ENCODE peak calls at places on chromosomes 16 and 17, in six cellular contexts. One of them, this sample, is unnamed.

GRCh38 chr17:81884520-81884919 is 6.9 kb downstream of the ALYREF start:
- DNase-seq in B cell: no peak
- DNase-seq in amygdala: no peak
- DNase-seq in neural progenitor cell: no peak
- DNase-seq in stimulated activated CD4-positive, alpha-beta T cell treated with anti-CD3 and anti-CD28 coated beads, Interleukin-1b, Interleukin-23, amount 100 ng/mL, for 1 hour: no peak
- DNase-seq in kidney glomerular epithelial cell: no peak
- DNase-seq in this sample: no peak

GRCh38 chr17:30165960-30166359 is 49.3 kb downstream of the NSRP1 start:
- DNase-seq in B cell: peak
- DNase-seq in amygdala: no peak
- DNase-seq in neural progenitor cell: no peak
- DNase-seq in stimulated activated CD4-positive, alpha-beta T cell treated with anti-CD3 and anti-CD28 coated beads, Interleukin-1b, Interleukin-23, amount 100 ng/mL, for 1 hour: no peak
- DNase-seq in kidney glomerular epithelial cell: no peak
- DNase-seq in this sample: no peak

GRCh38 chr17:80682372-80682771 is 137.7 kb downstream of the RPTOR start:
- DNase-seq in B cell: no peak
- DNase-seq in amygdala: no peak
- DNase-seq in neural progenitor cell: no peak
- DNase-seq in stimulated activated CD4-positive, alpha-beta T cell treated with anti-CD3 and anti-CD28 coated beads, Interleukin-1b, Interleukin-23, amount 100 ng/mL, for 1 hour: no peak
- DNase-seq in kidney glomerular epithelial cell: no peak
- DNase-seq in this sample: no peak

GRCh38 chr16:56247018-56247417 is 55.7 kb downstream of the GNAO1 start:
- DNase-seq in B cell: no peak
- DNase-seq in amygdala: no peak
- DNase-seq in neural progenitor cell: no peak
- DNase-seq in stimulated activated CD4-positive, alpha-beta T cell treated with anti-CD3 and anti-CD28 coated beads, Interleukin-1b, Interleukin-23, amount 100 ng/mL, for 1 hour: no peak
- DNase-seq in kidney glomerular epithelial cell: no peak
- DNase-seq in this sample: no peak

GRCh38 chr16:48958681-48959080 is 323.0 kb downstream of the CBLN1 start:
- DNase-seq in B cell: no peak
- DNase-seq in amygdala: no peak
- DNase-seq in neural progenitor cell: no peak
- DNase-seq in stimulated activated CD4-positive, alpha-beta T cell treated with anti-CD3 and anti-CD28 coated beads, Interleukin-1b, Interleukin-23, amount 100 ng/mL, for 1 hour: no peak
- DNase-seq in kidney glomerular epithelial cell: no peak
- DNase-seq in this sample: no peak

GRCh38 chr16:66335704-66336329 is 30.7 kb upstream of the CDH5 start:
- DNase-seq in B cell: no peak
- DNase-seq in amygdala: peak
- DNase-seq in neural progenitor cell: no peak
- DNase-seq in stimulated activated CD4-positive, alpha-beta T cell treated with anti-CD3 and anti-CD28 coated beads, Interleukin-1b, Interleukin-23, amount 100 ng/mL, for 1 hour: no peak
- DNase-seq in kidney glomerular epithelial cell: no peak
- DNase-seq in this sample: no peak

GRCh38 chr17:78342438-78343098 is 17.3 kb downstream of the SOCS3 start:
- DNase-seq in B cell: no peak
- DNase-seq in amygdala: no peak
- DNase-seq in neural progenitor cell: no peak
- DNase-seq in stimulated activated CD4-positive, alpha-beta T cell treated with anti-CD3 and anti-CD28 coated beads, Interleukin-1b, Interleukin-23, amount 100 ng/mL, for 1 hour: no peak
- DNase-seq in kidney glomerular epithelial cell: peak
- DNase-seq in this sample: no peak

GRCh38 chr16:28089205-28089991 is 25.9 kb upstream of the GSG1L start:
- DNase-seq in B cell: no peak
- DNase-seq in amygdala: no peak
- DNase-seq in neural progenitor cell: no peak
- DNase-seq in stimulated activated CD4-positive, alpha-beta T cell treated with anti-CD3 and anti-CD28 coated beads, Interleukin-1b, Interleukin-23, amount 100 ng/mL, for 1 hour: no peak
- DNase-seq in kidney glomerular epithelial cell: no peak
- DNase-seq in this sample: no peak

GRCh38 chr16:30934827-30935557 is 11.6 kb downstream of the FBXL19 start:
- DNase-seq in B cell: no peak
- DNase-seq in amygdala: no peak
- DNase-seq in neural progenitor cell: peak
- DNase-seq in stimulated activated CD4-positive, alpha-beta T cell treated with anti-CD3 and anti-CD28 coated beads, Interleukin-1b, Interleukin-23, amount 100 ng/mL, for 1 hour: no peak
- DNase-seq in kidney glomerular epithelial cell: peak
- DNase-seq in this sample: peak

GRCh38 chr17:34703533-34703932 is 124.2 kb downstream of the TMEM132E start:
- DNase-seq in B cell: peak
- DNase-seq in amygdala: no peak
- DNase-seq in neural progenitor cell: peak
- DNase-seq in stimulated activated CD4-positive, alpha-beta T cell treated with anti-CD3 and anti-CD28 coated beads, Interleukin-1b, Interleukin-23, amount 100 ng/mL, for 1 hour: no peak
- DNase-seq in kidney glomerular epithelial cell: no peak
- DNase-seq in this sample: no peak

GRCh38 chr17:27379863-27380533 is 76.2 kb upstream of the KSR1 start:
- DNase-seq in B cell: no peak
- DNase-seq in amygdala: peak
- DNase-seq in neural progenitor cell: peak
- DNase-seq in stimulated activated CD4-positive, alpha-beta T cell treated with anti-CD3 and anti-CD28 coated beads, Interleukin-1b, Interleukin-23, amount 100 ng/mL, for 1 hour: no peak
- DNase-seq in kidney glomerular epithelial cell: peak
- DNase-seq in this sample: no peak

GRCh38 chr17:39772415-39772814 is 34.7 kb downstream of the GRB7 start:
- DNase-seq in B cell: no peak
- DNase-seq in amygdala: no peak
- DNase-seq in neural progenitor cell: no peak
- DNase-seq in stimulated activated CD4-positive, alpha-beta T cell treated with anti-CD3 and anti-CD28 coated beads, Interleukin-1b, Interleukin-23, amount 100 ng/mL, for 1 hour: no peak
- DNase-seq in kidney glomerular epithelial cell: no peak
- DNase-seq in this sample: no peak

GRCh38 chr16:14303182-14303618 is 232.1 kb downstream of the MRTFB start:
- DNase-seq in B cell: no peak
- DNase-seq in amygdala: no peak
- DNase-seq in neural progenitor cell: peak
- DNase-seq in stimulated activated CD4-positive, alpha-beta T cell treated with anti-CD3 and anti-CD28 coated beads, Interleukin-1b, Interleukin-23, amount 100 ng/mL, for 1 hour: no peak
- DNase-seq in kidney glomerular epithelial cell: no peak
- DNase-seq in this sample: no peak

GRCh38 chr16:68490829-68491575 is 42.7 kb upstream of the SMPD3 start:
- DNase-seq in B cell: no peak
- DNase-seq in amygdala: no peak
- DNase-seq in neural progenitor cell: no peak
- DNase-seq in stimulated activated CD4-positive, alpha-beta T cell treated with anti-CD3 and anti-CD28 coated beads, Interleukin-1b, Interleukin-23, amount 100 ng/mL, for 1 hour: no peak
- DNase-seq in kidney glomerular epithelial cell: peak
- DNase-seq in this sample: no peak

GRCh38 chr16:89201467-89202377 is 1.4 kb upstream of the SLC22A31 start:
- DNase-seq in B cell: peak
- DNase-seq in amygdala: no peak
- DNase-seq in neural progenitor cell: peak
- DNase-seq in stimulated activated CD4-positive, alpha-beta T cell treated with anti-CD3 and anti-CD28 coated beads, Interleukin-1b, Interleukin-23, amount 100 ng/mL, for 1 hour: peak
- DNase-seq in kidney glomerular epithelial cell: no peak
- DNase-seq in this sample: peak

GRCh38 chr17:44249501-44250246 is 18.3 kb downstream of the SLC4A1 start:
- DNase-seq in B cell: no peak
- DNase-seq in amygdala: no peak
- DNase-seq in neural progenitor cell: no peak
- DNase-seq in stimulated activated CD4-positive, alpha-beta T cell treated with anti-CD3 and anti-CD28 coated beads, Interleukin-1b, Interleukin-23, amount 100 ng/mL, for 1 hour: no peak
- DNase-seq in kidney glomerular epithelial cell: no peak
- DNase-seq in this sample: no peak

GRCh38 chr17:21363776-21364642 is 12.1 kb upstream of the KCNJ12 start:
- DNase-seq in B cell: no peak
- DNase-seq in amygdala: no peak
- DNase-seq in neural progenitor cell: no peak
- DNase-seq in stimulated activated CD4-positive, alpha-beta T cell treated with anti-CD3 and anti-CD28 coated beads, Interleukin-1b, Interleukin-23, amount 100 ng/mL, for 1 hour: no peak
- DNase-seq in kidney glomerular epithelial cell: no peak
- DNase-seq in this sample: no peak

GRCh38 chr17:19304209-19304608 is 58.3 kb downstream of the B9D1 start:
- DNase-seq in B cell: peak
- DNase-seq in amygdala: peak
- DNase-seq in neural progenitor cell: no peak
- DNase-seq in stimulated activated CD4-positive, alpha-beta T cell treated with anti-CD3 and anti-CD28 coated beads, Interleukin-1b, Interleukin-23, amount 100 ng/mL, for 1 hour: no peak
- DNase-seq in kidney glomerular epithelial cell: no peak
- DNase-seq in this sample: no peak

GRCh38 chr16:9557713-9558112 is 466.3 kb downstream of the HAPSTR1 start:
- DNase-seq in B cell: no peak
- DNase-seq in amygdala: no peak
- DNase-seq in neural progenitor cell: no peak
- DNase-seq in stimulated activated CD4-positive, alpha-beta T cell treated with anti-CD3 and anti-CD28 coated beads, Interleukin-1b, Interleukin-23, amount 100 ng/mL, for 1 hour: no peak
- DNase-seq in kidney glomerular epithelial cell: no peak
- DNase-seq in this sample: no peak

GRCh38 chr17:63601439-63602371 is 1.0 kb downstream of the TACO1 start:
- DNase-seq in B cell: no peak
- DNase-seq in amygdala: no peak
- DNase-seq in neural progenitor cell: peak
- DNase-seq in stimulated activated CD4-positive, alpha-beta T cell treated with anti-CD3 and anti-CD28 coated beads, Interleukin-1b, Interleukin-23, amount 100 ng/mL, for 1 hour: no peak
- DNase-seq in kidney glomerular epithelial cell: no peak
- DNase-seq in this sample: peak

This sample was measured in GM13976.